ENCODE peak calls at places on chromosomes 2 and 18, in four cellular contexts. Q is GM12878, F is K562, W is HepG2. B is an unnamed sample.

GRCh38 chr2:54482725-54483124 is 26.6 kb downstream of the SPTBN1 start:
- DNase-seq in W (peak), F (no peak), Q (no peak), B (no peak)

GRCh38 chr18:70181725-70182124 is 23.8 kb downstream of the RTTN start:
- DNase-seq in W (no peak), F (no peak), Q (no peak), B (no peak)

GRCh38 chr2:126761981-126762878 is 106.3 kb downstream of the GYPC start:
- DNase-seq in F (no peak), W (no peak), Q (no peak), B (no peak)

GRCh38 chr18:45920367-45920766 is 46.8 kb downstream of the EPG5 start:
- DNase-seq in W (no peak), F (no peak), Q (no peak), B (no peak)

GRCh38 chr2:5803547-5803946 is 111.4 kb downstream of the SOX11 start:
- DNase-seq in Q (no peak), W (no peak), F (no peak), B (no peak)

GRCh38 chr2:158391876-158392275 is 64.7 kb downstream of the CCDC148 start:
- DNase-seq in W (peak), Q (no peak), F (peak), B (no peak)

GRCh38 chr2:228627510-228627909 is 446.0 kb upstream of the SPHKAP start:
- DNase-seq in W (no peak), F (no peak), Q (no peak), B (no peak)

GRCh38 chr2:6888724-6889123 is 11.1 kb downstream of the RSAD2 start:
- DNase-seq in F (peak), W (no peak), Q (no peak), B (no peak)

GRCh38 chr18:53489266-53489665 is 735.2 kb downstream of the MBD2 start:
- DNase-seq in Q (no peak), W (no peak), F (no peak), B (no peak)

GRCh38 chr2:14016289-14016955 is 616.1 kb upstream of the LRATD1 start:
- DNase-seq in W (no peak), Q (no peak), F (no peak), B (no peak)

GRCh38 chr2:136000502-136000901 is 15.1 kb upstream of the DARS1 start:
- DNase-seq in Q (no peak), F (no peak), W (no peak), B (no peak)

GRCh38 chr2:219178377-219179175 is 501 bp downstream of the RETREG2 start:
- DNase-seq in F (peak), W (no peak), Q (no peak), B (peak)

GRCh38 chr18:4040391-4041172 is 414.5 kb downstream of the DLGAP1 start:
- DNase-seq in Q (peak), W (no peak), F (no peak), B (no peak)

GRCh38 chr2:86045541-86045940 is 60.1 kb downstream of the POLR1A start:
- DNase-seq in F (no peak), Q (no peak), W (no peak), B (no peak)

GRCh38 chr2:205024822-205025518 is 479.7 kb downstream of the PARD3B start:
- DNase-seq in F (peak), Q (no peak), W (peak), B (peak)

GRCh38 chr2:188475945-188476344 is 184.3 kb downstream of the GULP1 start:
- DNase-seq in F (no peak), Q (no peak), W (no peak), B (no peak)

GRCh38 chr2:226678422-226678821 is 121.2 kb downstream of the IRS1 start:
- DNase-seq in F (no peak), Q (no peak), W (no peak), B (no peak)

GRCh38 chr2:69453475-69454129 is 16.4 kb upstream of the NFU1 start:
- DNase-seq in W (no peak), F (no peak), Q (peak), B (no peak)

GRCh38 chr18:73980289-73980979 is 167.2 kb downstream of the FBXO15 start:
- DNase-seq in W (peak), F (peak), Q (no peak), B (peak)

GRCh38 chr2:44168684-44169154 is at the start of gene PPM1B:
- DNase-seq in Q (no peak), F (peak), W (no peak), B (no peak)

GRCh38 chr2:100137318-100137717 is 5.1 kb downstream of the AFF3 start:
- DNase-seq in F (no peak), Q (no peak), W (no peak), B (no peak)

GRCh38 chr2:43269074-43269572 is 42.7 kb upstream of the ZFP36L2 start:
- DNase-seq in W (no peak), F (peak), Q (no peak), B (no peak)

GRCh38 chr18:44957440-44957839 is 276.8 kb downstream of the SETBP1 start:
- DNase-seq in F (no peak), W (no peak), Q (no peak), B (no peak)

GRCh38 chr2:240437181-240437860 is 1.9 kb downstream of the GPC1 start:
- DNase-seq in F (no peak), W (no peak), Q (no peak), B (no peak)

GRCh38 chr2:191036365-191036764 is 22.4 kb upstream of the STAT1 start:
- DNase-seq in F (no peak), W (no peak), Q (no peak), B (no peak)

GRCh38 chr2:216574046-216574445 is 59.2 kb upstream of the IGFBP2 start:
- DNase-seq in F (no peak), Q (no peak), W (no peak), B (no peak)

GRCh38 chr2:233094614-233095013 is 34.5 kb downstream of the INPP5D start:
- DNase-seq in W (no peak), Q (no peak), F (no peak), B (no peak)

GRCh38 chr18:12597775-12598174 is 60.1 kb downstream of the SPIRE1 start:
- DNase-seq in W (peak), F (no peak), Q (no peak), B (no peak)

GRCh38 chr2:43110442-43110871 is 115.9 kb downstream of the ZFP36L2 start:
- DNase-seq in Q (no peak), W (peak), F (no peak), B (no peak)

GRCh38 chr2:62407838-62408589 is 98.0 kb downstream of the TMEM17 start:
- DNase-seq in F (no peak), W (no peak), Q (no peak), B (no peak)

GRCh38 chr2:42254186-42254911 is 85.2 kb downstream of the EML4 start:
- DNase-seq in Q (no peak), W (no peak), F (no peak), B (no peak)

GRCh38 chr2:63743976-63744331 is 97.7 kb upstream of the UGP2 start:
- DNase-seq in Q (no peak), F (no peak), W (no peak), B (no peak)

GRCh38 chr2:30979822-30980245 is 158.4 kb downstream of the GALNT14 start:
- DNase-seq in W (no peak), F (no peak), Q (no peak), B (no peak)

GRCh38 chr18:55593888-55594287 is 5.9 kb upstream of the TCF4 start:
- DNase-seq in Q (no peak), W (no peak), F (no peak), B (no peak)

GRCh38 chr2:98763209-98763951 is 32.4 kb upstream of the MGAT4A start:
- DNase-seq in W (no peak), Q (no peak), F (no peak), B (no peak)

GRCh38 chr2:16664052-16664731 is 1.4 kb downstream of the CYRIA start:
- DNase-seq in F (no peak), W (no peak), Q (no peak), B (no peak)

GRCh38 chr2:189178726-189179606 is 595 bp downstream of the COL5A2 start:
- DNase-seq in F (no peak), W (no peak), Q (no peak), B (peak)

GRCh38 chr2:224723606-224724217 is 7.5 kb upstream of the CCDC195 start:
- DNase-seq in Q (no peak), W (no peak), F (no peak), B (no peak)
- TF ChIP-seq FOXK2 in Q (no peak), W (no peak), F (no peak), B (no peak)

GRCh38 chr2:175282300-175282699 is 100.8 kb upstream of the ATP5MC3 start:
- DNase-seq in Q (no peak), W (peak), F (peak), B (peak)
- TF ChIP-seq BHLHE40 in Q (no peak), W (no peak), F (no peak), B (no peak)

DNA sequence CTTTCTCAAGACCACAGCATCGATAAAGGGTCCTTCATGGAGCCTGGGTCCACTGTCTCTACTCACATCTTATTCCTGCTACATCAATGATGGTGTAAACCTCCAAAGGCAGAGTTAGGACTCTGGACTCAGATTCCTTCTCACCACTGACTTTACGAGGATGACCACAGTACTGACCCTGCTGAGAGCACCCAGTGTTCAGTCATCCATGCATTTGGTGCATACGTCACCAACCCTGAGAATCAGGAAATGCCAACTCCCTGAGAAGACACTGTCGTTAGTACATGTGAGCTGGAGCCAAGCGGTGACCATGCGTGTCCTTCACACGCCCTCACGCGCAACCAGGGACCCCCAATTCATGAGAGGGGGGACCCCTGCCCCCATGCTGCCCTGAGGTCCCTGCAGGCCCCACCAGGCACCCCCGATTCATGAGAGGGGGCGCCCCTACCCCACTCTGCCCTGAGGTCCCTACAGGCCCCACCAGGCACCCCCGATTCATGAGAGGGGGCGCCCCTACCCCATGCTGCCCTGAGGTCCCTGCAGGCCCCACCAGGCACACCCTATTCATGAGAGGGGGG is 178.4 kb upstream of the TPO start:
- DNase-seq in W (no peak), F (no peak), Q (no peak), B (no peak)
- TF ChIP-seq FOXK2 in W (no peak), F (no peak), Q (no peak), B (no peak)

GRCh38 chr2:38394903-38395341 is 17.8 kb upstream of the ATL2 start:
- DNase-seq in W (no peak), F (no peak), Q (no peak), B (no peak)
- TF ChIP-seq BHLHE40 in W (no peak), F (no peak), Q (no peak), B (no peak)

GRCh38 chr2:241853651-241854341 is 4.9 kb downstream of the PDCD1 start:
- DNase-seq in Q (no peak), W (no peak), F (no peak), B (no peak)
- TF ChIP-seq FOXK2 in Q (no peak), W (no peak), F (no peak), B (no peak)

B was measured in HEK293T.